ENCODE peak calls at places on chromosomes 6 and 20, in seven cellular contexts. H, Z, L, N, D, C and B are unnamed samples.

GRCh38 chr6:141484726-141485125 is 648.0 kb upstream of the GJE1 start:
- DNase-seq in H (no peak), Z (no peak), L (peak; percentile 54), N (no peak), D (no peak), C (no peak), B (peak; percentile 21)

GRCh38 chr6:113082691-113083090 is 735.6 kb downstream of the RFPL4B start:
- DNase-seq in H (no peak), Z (no peak), L (no peak), N (peak; percentile 36), D (no peak), C (no peak), B (peak; percentile 76)

GRCh38 chr20:10716855-10717254 is 43.1 kb upstream of the JAG1 start:
- DNase-seq in H (no peak), Z (no peak), L (no peak), N (peak; percentile 52), D (no peak), C (peak; percentile 21), B (peak; percentile 90)

GRCh38 chr20:59010321-59010994 is 3.4 kb upstream of the CTSZ start:
- DNase-seq in H (peak; percentile 66), Z (no peak), L (no peak), N (peak; percentile 84), D (no peak), C (no peak), B (no peak)

GRCh38 chr6:12062605-12063004 is 50.5 kb downstream of the HIVEP1 start:
- DNase-seq in H (no peak), Z (no peak), L (no peak), N (no peak), D (no peak), C (no peak), B (no peak)

GRCh38 chr20:49593441-49594142 is 25.7 kb upstream of the PTGIS start:
- DNase-seq in H (no peak), Z (no peak), L (peak; percentile 61), N (no peak), D (no peak), C (no peak), B (no peak)

GRCh38 chr6:52310932-52311331 is 26.4 kb upstream of the MCM3 start:
- DNase-seq in H (no peak), Z (no peak), L (no peak), N (no peak), D (peak; percentile 33), C (no peak), B (no peak)

GRCh38 chr20:19003759-19004336 is 190.3 kb downstream of the SCP2D1 start:
- DNase-seq in H (no peak), Z (no peak), L (no peak), N (no peak), D (no peak), C (no peak), B (no peak)

GRCh38 chr6:112348891-112349736 is 2.0 kb downstream of the RFPL4B start:
- DNase-seq in H (no peak), Z (no peak), L (no peak), N (no peak), D (no peak), C (no peak), B (no peak)

GRCh38 chr6:116895935-116896334 is 18.9 kb downstream of the RFX6 start:
- DNase-seq in H (no peak), Z (no peak), L (no peak), N (no peak), D (no peak), C (no peak), B (no peak)

GRCh38 chr6:12493446-12493845 is 203.3 kb downstream of the EDN1 start:
- DNase-seq in H (no peak), Z (no peak), L (no peak), N (no peak), D (no peak), C (no peak), B (no peak)

GRCh38 chr6:11323666-11324452 is 91.4 kb upstream of the NEDD9 start:
- DNase-seq in H (peak; percentile 85), Z (no peak), L (no peak), N (no peak), D (no peak), C (no peak), B (no peak)

GRCh38 chr6:106387875-106388274 is 27.4 kb downstream of the CRYBG1 start:
- DNase-seq in H (no peak), Z (no peak), L (no peak), N (no peak), D (no peak), C (no peak), B (no peak)

GRCh38 chr20:22389836-22390542 is 194.4 kb downstream of the FOXA2 start:
- DNase-seq in H (peak; percentile 69), Z (peak; percentile 82), L (no peak), N (no peak), D (no peak), C (no peak), B (no peak)

GRCh38 chr20:33733654-33734576 is 2.1 kb downstream of the ZNF341 start:
- DNase-seq in H (no peak), Z (peak; percentile 82), L (no peak), N (peak; percentile 69), D (no peak), C (peak; percentile 55), B (peak; percentile 37)

GRCh38 chr20:14374191-14374590 is 36.8 kb upstream of the FLRT3 start:
- DNase-seq in H (no peak), Z (no peak), L (no peak), N (no peak), D (no peak), C (no peak), B (no peak)

GRCh38 chr20:53959849-53960585 is 110.4 kb downstream of the BCAS1 start:
- DNase-seq in H (no peak), Z (no peak), L (no peak), N (no peak), D (no peak), C (peak; percentile 57), B (no peak)

GRCh38 chr6:148389086-148389485 is 46.4 kb downstream of the SASH1 start:
- DNase-seq in H (no peak), Z (no peak), L (no peak), N (no peak), D (no peak), C (no peak), B (no peak)

GRCh38 chr6:105211831-105212230 is 32.0 kb upstream of the POPDC3 start:
- DNase-seq in H (no peak), Z (peak; percentile 20), L (no peak), N (no peak), D (no peak), C (no peak), B (no peak)

GRCh38 chr6:166902211-166902755 is 54.1 kb downstream of the RNASET2 start:
- DNase-seq in H (no peak), Z (no peak), L (no peak), N (no peak), D (no peak), C (no peak), B (no peak)

GRCh38 chr20:57794600-57795346 is 85.0 kb upstream of the PMEPA1 start:
- DNase-seq in H (no peak), Z (peak; percentile 11), L (no peak), N (no peak), D (no peak), C (no peak), B (no peak)

GRCh38 chr20:34536798-34537394 is 20.7 kb downstream of the DYNLRB1 start:
- DNase-seq in H (peak; percentile 65), Z (no peak), L (peak; percentile 55), N (peak; percentile 75), D (no peak), C (no peak), B (peak; percentile 64)

GRCh38 chr20:547394-547793 is 3.8 kb upstream of the CSNK2A1 start:
- DNase-seq in H (no peak), Z (no peak), L (no peak), N (no peak), D (no peak), C (no peak), B (no peak)

GRCh38 chr6:72530152-72530551 is 91.7 kb upstream of the KCNQ5 start:
- DNase-seq in H (no peak), Z (no peak), L (no peak), N (no peak), D (no peak), C (no peak), B (no peak)

GRCh38 chr20:33832113-33832853 is 21.1 kb downstream of the CHMP4B start:
- DNase-seq in H (no peak), Z (no peak), L (no peak), N (peak; percentile 82), D (no peak), C (no peak), B (peak; percentile 28)

GRCh38 chr6:1507251-1507650 is 102.5 kb upstream of the FOXC1 start:
- DNase-seq in H (no peak), Z (no peak), L (no peak), N (no peak), D (no peak), C (no peak), B (no peak)

GRCh38 chr6:50850860-50851259 is 32.2 kb downstream of the TFAP2B start:
- DNase-seq in H (no peak), Z (no peak), L (no peak), N (no peak), D (no peak), C (no peak), B (no peak)

GRCh38 chr6:35498407-35499045 is 1.6 kb upstream of the TEAD3 start:
- DNase-seq in H (no peak), Z (no peak), L (no peak), N (no peak), D (no peak), C (no peak), B (no peak)

GRCh38 chr6:112154711-112155110 is 67.3 kb downstream of the FAM229B start:
- DNase-seq in H (no peak), Z (no peak), L (no peak), N (no peak), D (no peak), C (no peak), B (no peak)

GRCh38 chr6:105804436-105804835 is 281.7 kb upstream of the PRDM1 start:
- DNase-seq in H (no peak), Z (no peak), L (no peak), N (no peak), D (no peak), C (no peak), B (no peak)

GRCh38 chr6:126064257-126064993 is 78.1 kb downstream of the TRMT11 start:
- DNase-seq in H (no peak), Z (no peak), L (no peak), N (peak; percentile 4), D (no peak), C (no peak), B (no peak)

GRCh38 chr6:166567107-166567506 is 19.4 kb downstream of the RAMACL start:
- DNase-seq in H (no peak), Z (no peak), L (no peak), N (peak; percentile 64), D (no peak), C (peak; percentile 87), B (peak; percentile 12)